ENCODE peak calls at places on chromosomes 3 and 15, in six cellular contexts. A is esophagus squamous epithelium, H is spleen, B is K562, T is brain microvascular endothelial cell, E is A673. J is an unnamed sample. For H3K27me3, the result is how much of the 10 kb centered on the place peaks cover.

GRCh38 chr3:13025778-13026518 is 47.3 kb downstream of the IQSEC1 start:
- DNase-seq in T (no peak), H (peak), B (no peak), A (no peak), E (no peak), J (no peak)

GRCh38 chr15:39592500-39592899 is 11.6 kb downstream of the THBS1 start:
- DNase-seq in T (no peak), E (no peak), H (no peak), B (no peak), A (no peak), J (no peak)

GRCh38 chr3:124634210-124635168 is 95.8 kb upstream of the UMPS start:
- DNase-seq in E (no peak), H (no peak), A (no peak), B (no peak), T (no peak), J (peak)

GRCh38 chr15:61049934-61050333 is 179.2 kb downstream of the RORA start:
- DNase-seq in A (no peak), H (no peak), B (no peak), T (peak), E (no peak), J (no peak)

GRCh38 chr15:40256642-40257235 is 17.9 kb downstream of the PAK6 start:
- DNase-seq in H (no peak), E (no peak), A (no peak), T (peak), B (no peak), J (no peak)

GRCh38 chr15:69735126-69735525 is 282.5 kb downstream of the RPLP1 start:
- DNase-seq in E (peak), B (no peak), H (no peak), A (no peak), T (peak), J (no peak)

GRCh38 chr3:53375019-53375418 is 27.7 kb upstream of the DCP1A start:
- DNase-seq in E (peak), A (no peak), H (peak), B (peak), T (peak), J (peak)

GRCh38 chr15:89858661-89859458 is 34.9 kb downstream of the AP3S2 start:
- DNase-seq in E (no peak), B (no peak), T (no peak), H (no peak), A (no peak), J (no peak)

GRCh38 chr3:122265937-122266336 is 59.1 kb upstream of the CSTA start:
- DNase-seq in T (no peak), H (no peak), A (no peak), B (no peak), E (no peak), J (no peak)

GRCh38 chr3:110932515-110933095 is 139.0 kb upstream of the NECTIN3 start:
- DNase-seq in H (no peak), T (peak), A (no peak), E (no peak), B (no peak), J (no peak)

GRCh38 chr3:192186508-192186907 is 540.8 kb downstream of the FGF12 start:
- DNase-seq in H (no peak), E (no peak), T (no peak), A (no peak), B (no peak), J (no peak)

GRCh38 chr3:115659253-115659652 is 35.9 kb downstream of the GAP43 start:
- DNase-seq in A (no peak), T (no peak), E (no peak), H (no peak), B (no peak), J (no peak)

GRCh38 chr15:40069178-40070165 is 30.5 kb upstream of the SRP14 start:
- DNase-seq in H (peak), A (no peak), E (peak), B (no peak), T (no peak), J (no peak)

GRCh38 chr3:143830063-143830462 is 18.2 kb downstream of the SLC9A9 start:
- DNase-seq in E (no peak), A (no peak), H (no peak), T (no peak), B (no peak), J (no peak)

GRCh38 chr3:18443670-18444596 is 18.8 kb upstream of the SATB1 start:
- DNase-seq in T (no peak), E (peak), H (peak), A (no peak), B (no peak), J (no peak)

GRCh38 chr15:43232289-43232874 is 11.6 kb upstream of the EPB42 start:
- DNase-seq in E (no peak), H (no peak), B (no peak), T (no peak), A (no peak), J (no peak)

GRCh38 chr3:113536627-113537101 is 4.3 kb downstream of the SIDT1 start:
- DNase-seq in E (no peak), B (no peak), H (no peak), T (no peak), A (no peak), J (no peak)

GRCh38 chr3:143676021-143676420 is 172.2 kb downstream of the SLC9A9 start:
- DNase-seq in H (peak), B (no peak), E (no peak), T (no peak), A (no peak), J (no peak)

GRCh38 chr15:64749999-64750657 is 25.3 kb downstream of the RBPMS2 start:
- DNase-seq in H (no peak), A (no peak), T (peak), B (peak), E (peak), J (no peak)

GRCh38 chr15:41977757-41978369 is 5.5 kb upstream of the EHD4 start:
- DNase-seq in H (no peak), A (no peak), B (no peak), E (no peak), T (no peak), J (no peak)

GRCh38 chr15:79115971-79116370 is 25.4 kb upstream of the RASGRF1 start:
- DNase-seq in E (no peak), A (no peak), B (no peak), T (no peak), H (no peak), J (no peak)

GRCh38 chr3:94024385-94024784 is 4.0 kb downstream of the STX19 start:
- DNase-seq in B (no peak), A (no peak), T (no peak), H (no peak), E (no peak), J (no peak)

GRCh38 chr3:98680723-98681122 is 82.4 kb upstream of the ST3GAL6 start:
- DNase-seq in B (no peak), H (no peak), A (no peak), T (no peak), E (no peak), J (no peak)

GRCh38 chr15:66004618-66005262 is 135.4 kb downstream of the RAB11A start:
- DNase-seq in B (peak), E (peak), T (peak), H (no peak), A (no peak), J (peak)

GRCh38 chr3:46913644-46914043 is 36.1 kb downstream of the PTH1R start:
- DNase-seq in B (no peak), A (no peak), H (peak), E (peak), T (peak), J (no peak)

GRCh38 chr3:141372656-141373055 is 4.4 kb downstream of the ZBTB38 start:
- DNase-seq in A (no peak), E (no peak), H (no peak), T (no peak), B (no peak), J (no peak)

GRCh38 chr3:183584246-183584913 is 28.9 kb upstream of the KLHL6 start:
- DNase-seq in T (peak), B (no peak), E (no peak), A (no peak), H (no peak), J (no peak)

GRCh38 chr3:54193093-54193492 is 70.7 kb downstream of the CACNA2D3 start:
- DNase-seq in E (no peak), H (no peak), T (no peak), B (no peak), A (no peak), J (no peak)

GRCh38 chr3:127779747-127780146 is 42.6 kb downstream of the MGLL start:
- DNase-seq in T (no peak), A (no peak), H (peak), E (no peak), B (no peak), J (no peak)

GRCh38 chr15:95557226-95558046 is 773.1 kb upstream of the NR2F2 start:
- DNase-seq in A (no peak), B (peak), H (no peak), T (peak), E (peak), J (peak)

GRCh38 chr3:105676621-105677300 is 192.1 kb downstream of the CBLB start:
- DNase-seq in A (no peak), B (no peak), E (no peak), H (no peak), T (no peak), J (no peak)

GRCh38 chr15:91408476-91409076 is 308.5 kb downstream of the SV2B start:
- DNase-seq in A (no peak), T (no peak), H (no peak), B (no peak), E (no peak), J (no peak)

GRCh38 chr3:181730364-181730763 is 18.6 kb downstream of the SOX2 start:
- DNase-seq in H (no peak), E (peak), A (no peak), B (no peak), T (no peak), J (no peak)

GRCh38 chr3:184467171-184467570 is 87.3 kb downstream of the CHRD start:
- DNase-seq in T (no peak), H (no peak), E (no peak), B (no peak), A (no peak), J (no peak)

GRCh38 chr3:49020335-49021212 is 1.3 kb upstream of the NDUFAF3 start:
- DNase-seq in E (no peak), T (no peak), A (no peak), B (peak), H (peak), J (peak)

GRCh38 chr3:34352932-34353331 is 554.5 kb downstream of the PDCD6IP start:
- DNase-seq in T (no peak), B (no peak), E (no peak), A (no peak), H (no peak), J (peak)

GRCh38 chr15:56913241-56913640 is 5.2 kb upstream of the TCF12 start:
- DNase-seq in H (no peak), A (no peak), B (no peak), E (no peak), T (no peak), J (no peak)

DNA sequence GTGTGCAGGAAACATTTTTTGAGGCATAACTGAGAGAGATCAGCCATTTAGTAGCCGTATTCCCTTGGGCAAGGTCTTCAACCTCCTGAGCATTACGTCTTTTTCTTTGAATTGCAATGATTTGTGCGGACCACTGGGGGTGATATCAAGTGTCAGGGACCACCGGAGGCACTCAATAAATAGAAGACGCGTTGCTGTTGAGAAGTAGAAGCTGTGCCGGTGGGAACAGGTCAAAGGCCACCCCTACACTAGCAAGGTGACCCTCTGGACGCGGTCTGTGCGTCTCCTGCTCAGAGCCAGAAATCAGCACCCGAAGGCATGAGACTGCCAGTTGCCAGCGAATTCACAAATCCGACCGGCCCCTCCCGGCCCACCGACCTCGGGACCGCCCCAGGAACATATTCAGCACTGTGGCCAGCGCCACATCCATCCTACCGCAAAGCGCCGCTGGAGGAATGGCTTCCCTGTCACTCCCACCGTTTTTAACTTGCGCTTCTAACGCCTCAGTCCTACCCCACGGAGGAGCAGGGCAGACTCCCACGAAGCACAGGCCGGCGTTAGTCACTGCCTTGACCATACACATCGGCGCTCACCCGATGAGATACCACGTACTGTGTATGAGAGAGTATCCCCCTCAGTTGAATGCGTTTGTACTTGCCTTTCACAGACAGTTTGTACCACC is 1.4 kb upstream of the GHSR start:
- DNase-seq in H (no peak), B (no peak), T (peak), E (peak), A (no peak), J (no peak)
- H3K27me3 ChIP-seq in H (half or more), B (under half), T (under half), E (half or more), A (half or more), J (under half)

GRCh38 chr3:45057557-45057956 is 31.5 kb downstream of the CLEC3B start:
- DNase-seq in T (no peak), H (no peak), E (no peak), B (no peak), A (no peak), J (no peak)

GRCh38 chr3:45056608-45057301 is 30.7 kb downstream of the CLEC3B start:
- DNase-seq in B (no peak), H (no peak), T (no peak), E (peak), A (no peak), J (no peak)

GRCh38 chr3:45055032-45055410 is 28.9 kb downstream of the CLEC3B start:
- DNase-seq in B (no peak), A (no peak), T (no peak), E (no peak), H (no peak), J (no peak)

GRCh38 chr3:45054196-45054857 is 28.2 kb downstream of the CLEC3B start:
- DNase-seq in B (no peak), T (no peak), H (no peak), A (no peak), E (no peak), J (no peak)

DNA sequence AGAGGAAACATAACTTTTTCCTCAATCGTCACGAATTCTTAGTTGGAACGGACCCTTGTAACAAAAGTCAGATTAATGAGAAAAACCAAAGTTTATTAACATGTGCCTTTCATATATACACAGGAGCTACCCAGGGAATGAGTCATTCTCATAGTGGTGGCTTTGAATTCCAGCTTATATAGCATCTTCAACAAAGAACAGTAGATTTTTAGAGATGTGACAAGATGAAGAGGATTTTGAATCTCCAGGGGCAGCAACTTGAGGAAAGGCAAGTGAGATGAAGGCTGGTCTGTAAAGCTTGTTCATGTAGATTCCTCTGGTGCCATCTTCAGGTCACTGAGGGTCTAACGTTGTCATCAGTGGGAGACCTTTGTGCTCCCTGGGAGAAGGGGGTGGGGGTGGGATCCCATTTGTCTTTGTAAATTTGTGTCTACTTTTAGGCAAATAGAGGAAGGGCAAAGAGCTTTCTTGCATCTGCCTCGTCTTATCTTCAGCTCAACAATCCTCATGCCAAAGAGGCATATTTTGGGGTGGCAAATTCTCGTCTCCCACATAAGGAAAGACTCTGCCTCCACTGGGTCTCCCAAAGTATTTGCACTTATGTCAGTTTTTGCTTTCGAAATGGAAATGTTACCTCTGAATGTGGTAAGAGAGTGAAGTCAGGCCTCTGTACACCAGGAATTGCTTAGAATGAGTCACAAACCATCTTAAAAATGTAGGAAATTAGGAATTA is 29.5 kb downstream of the CLEC3B start:
- DNase-seq in T (no peak), E (peak), B (peak), H (no peak), A (no peak), J (peak)
- TF ChIP-seq CTCF in T (peak), E (peak), B (peak), H (no peak), A (no peak), J (peak)

DNA sequence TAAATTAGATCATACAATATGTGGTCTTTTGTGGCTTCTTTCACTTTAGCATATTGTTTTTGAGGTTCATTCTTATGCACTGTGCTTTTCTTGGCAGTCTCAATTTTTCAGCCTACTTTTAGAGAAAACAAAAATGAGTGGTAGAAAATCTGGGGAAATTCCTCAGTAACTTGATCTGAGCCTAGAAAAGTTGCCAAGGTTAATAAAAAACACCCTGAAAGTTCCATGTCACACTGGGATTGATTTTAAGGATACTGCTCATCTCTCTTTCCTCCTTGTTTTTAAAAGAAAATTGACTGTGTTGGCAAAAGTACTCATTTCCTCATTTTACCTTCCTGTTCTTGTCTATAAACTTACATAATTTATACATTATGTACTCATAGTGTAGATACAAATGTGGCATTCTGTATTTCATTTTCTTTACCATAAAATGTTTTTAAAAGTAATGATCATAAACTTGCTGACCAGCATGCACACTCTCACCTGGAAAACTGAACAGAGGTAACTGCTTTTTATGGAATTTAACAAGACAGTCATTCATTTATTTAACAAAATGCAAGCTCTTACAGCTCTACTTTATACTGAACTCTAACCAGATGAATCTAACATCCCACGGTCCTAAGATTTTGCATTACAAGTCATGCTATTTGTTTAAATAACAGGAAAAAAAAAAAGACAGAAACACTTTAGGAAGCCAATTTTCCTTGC is 28.6 kb upstream of the SH3BP5 start:
- DNase-seq in E (no peak), T (peak), H (no peak), A (no peak), B (no peak), J (no peak)
- H3K4me3 ChIP-seq in E (no peak), T (no peak), H (peak), A (no peak), B (no peak), J (no peak)

GRCh38 chr3:72259755-72260589 is 475.0 kb upstream of the PROK2 start:
- DNase-seq in B (no peak), A (no peak), T (no peak), H (no peak), E (no peak), J (no peak)

GRCh38 chr3:72255736-72256559 is 471.0 kb upstream of the PROK2 start:
- DNase-seq in T (no peak), E (peak), A (no peak), B (no peak), H (peak), J (no peak)

GRCh38 chr3:72258786-72259185 is 473.8 kb upstream of the PROK2 start:
- DNase-seq in E (no peak), A (no peak), T (no peak), H (peak), B (no peak), J (no peak)

GRCh38 chr3:72260590-72260914 is 475.6 kb upstream of the PROK2 start:
- DNase-seq in A (no peak), T (no peak), H (no peak), B (no peak), E (no peak), J (no peak)

GRCh38 chr3:72258366-72258765 is 473.4 kb upstream of the PROK2 start:
- DNase-seq in T (no peak), E (no peak), H (no peak), B (no peak), A (no peak), J (no peak)
- H3K27me3 ChIP-seq in T (under half), E (under half), H (under half), B (under half), A (under half), J (under half)

J was measured in Caco-2.